ENCODE peak calls at places on chromosomes 12 and 14, in nine cellular contexts. O is K562; V is NT2/D1; R is cardiac muscle cell; B is lower lobe of right lung; A is Peyer's patch; C is spleen; S is astrocyte of the cerebellum; I is CD8-positive, alpha-beta memory T cell. T is an unnamed sample.

GRCh38 chr14:89504602-89505320 is 87.7 kb upstream of the FOXN3 start:
- DNase-seq in O (no peak), V (no peak), R (no peak), B (peak), A (peak), C (peak), S (peak), I (no peak), T (no peak)

GRCh38 chr12:115771065-115771464 is 506.4 kb downstream of the MED13L start:
- DNase-seq in O (no peak), V (no peak), R (peak), B (no peak), A (peak), C (no peak), S (no peak), I (no peak), T (no peak)

GRCh38 chr14:68924392-68925158 is 54.5 kb downstream of the ACTN1 start:
- DNase-seq in O (no peak), V (peak), R (peak), B (peak), A (no peak), C (no peak), S (no peak), I (no peak), T (no peak)

GRCh38 chr12:127657036-127657435 is 609.9 kb upstream of the TMEM132C start:
- DNase-seq in O (no peak), V (no peak), R (no peak), B (no peak), A (no peak), C (no peak), S (no peak), I (no peak), T (no peak)

GRCh38 chr14:32481707-32482106 is 152.6 kb downstream of the AKAP6 start:
- DNase-seq in O (no peak), V (no peak), R (no peak), B (no peak), A (no peak), C (no peak), S (no peak), I (no peak), T (no peak)

GRCh38 chr12:92735131-92735721 is 32.4 kb downstream of the PLEKHG7 start:
- DNase-seq in O (no peak), V (no peak), R (no peak), B (no peak), A (no peak), C (no peak), S (peak), I (no peak), T (no peak)

GRCh38 chr14:67831122-67831521 is 11.5 kb downstream of the RAD51B start:
- DNase-seq in O (no peak), V (no peak), R (no peak), B (no peak), A (no peak), C (no peak), S (no peak), I (no peak), T (no peak)

GRCh38 chr12:11949738-11950403 is 120.9 kb upstream of the BCL2L14 start:
- DNase-seq in O (no peak), V (no peak), R (no peak), B (no peak), A (no peak), C (peak), S (no peak), I (no peak), T (no peak)

GRCh38 chr14:74510955-74511354 is 17.4 kb downstream of the ISCA2 start:
- DNase-seq in O (no peak), V (no peak), R (no peak), B (peak), A (no peak), C (peak), S (no peak), I (no peak), T (no peak)

GRCh38 chr12:27602516-27602915 is 78.5 kb downstream of the PPFIBP1 start:
- DNase-seq in O (no peak), V (no peak), R (no peak), B (no peak), A (no peak), C (no peak), S (no peak), I (no peak), T (no peak)

GRCh38 chr12:102478416-102479098 is 1.8 kb downstream of the IGF1 start:
- DNase-seq in O (no peak), V (peak), R (peak), B (no peak), A (peak), C (no peak), S (no peak), I (peak), T (no peak)

GRCh38 chr14:92973265-92973797 is 50.4 kb downstream of the CHGA start:
- DNase-seq in O (peak), V (peak), R (peak), B (peak), A (peak), C (peak), S (no peak), I (no peak), T (peak)

GRCh38 chr12:16344269-16344668 is 3.2 kb upstream of the MGST1 start:
- DNase-seq in O (no peak), V (no peak), R (no peak), B (no peak), A (no peak), C (no peak), S (no peak), I (no peak), T (no peak)

GRCh38 chr12:49706351-49707126 is 666 bp downstream of the FMNL3 start:
- DNase-seq in O (peak), V (no peak), R (peak), B (peak), A (peak), C (no peak), S (peak), I (no peak), T (no peak)

GRCh38 chr14:101252443-101253214 is 308.7 kb upstream of the DIO3 start:
- DNase-seq in O (no peak), V (no peak), R (no peak), B (no peak), A (no peak), C (peak), S (no peak), I (no peak), T (no peak)
- H3K4me3 ChIP-seq in O (no peak), V (no peak), R (no peak), B (no peak), A (no peak), C (no peak), S (no peak), I (no peak), T (no peak)

GRCh38 chr12:53990311-53991076 is 5.5 kb downstream of the HOXC10 start:
- DNase-seq in O (no peak), V (no peak), R (no peak), B (no peak), A (no peak), C (no peak), S (no peak), I (no peak), T (no peak)
- H3K4me3 ChIP-seq in O (no peak), V (no peak), R (no peak), B (no peak), A (no peak), C (no peak), S (no peak), I (no peak), T (no peak)

DNA sequence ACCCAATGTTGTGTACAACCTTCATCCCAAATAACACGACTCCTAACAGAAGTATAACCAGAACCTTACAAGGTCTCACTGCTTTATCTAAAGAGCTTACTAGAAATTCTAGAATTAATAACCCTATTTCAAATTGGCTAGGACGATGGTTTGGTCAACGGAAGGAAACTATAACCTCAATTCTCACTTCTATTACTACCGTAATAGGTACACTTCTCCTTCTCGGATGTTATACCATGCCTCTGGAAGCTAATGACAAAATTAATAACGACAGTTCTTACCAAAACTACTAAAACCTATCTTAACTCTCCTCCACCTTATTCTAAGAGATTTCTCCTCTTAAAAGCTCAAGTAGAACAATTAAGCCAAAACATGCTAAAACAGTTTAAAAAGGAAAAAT is 23.6 kb upstream of the UBC start:
- DNase-seq in O (no peak), V (no peak), R (no peak), B (no peak), A (no peak), C (no peak), S (no peak), I (no peak), T (no peak)
- H3K4me3 ChIP-seq in O (no peak), V (no peak), R (peak), B (peak), A (no peak), C (peak), S (no peak), I (no peak), T (no peak)

DNA sequence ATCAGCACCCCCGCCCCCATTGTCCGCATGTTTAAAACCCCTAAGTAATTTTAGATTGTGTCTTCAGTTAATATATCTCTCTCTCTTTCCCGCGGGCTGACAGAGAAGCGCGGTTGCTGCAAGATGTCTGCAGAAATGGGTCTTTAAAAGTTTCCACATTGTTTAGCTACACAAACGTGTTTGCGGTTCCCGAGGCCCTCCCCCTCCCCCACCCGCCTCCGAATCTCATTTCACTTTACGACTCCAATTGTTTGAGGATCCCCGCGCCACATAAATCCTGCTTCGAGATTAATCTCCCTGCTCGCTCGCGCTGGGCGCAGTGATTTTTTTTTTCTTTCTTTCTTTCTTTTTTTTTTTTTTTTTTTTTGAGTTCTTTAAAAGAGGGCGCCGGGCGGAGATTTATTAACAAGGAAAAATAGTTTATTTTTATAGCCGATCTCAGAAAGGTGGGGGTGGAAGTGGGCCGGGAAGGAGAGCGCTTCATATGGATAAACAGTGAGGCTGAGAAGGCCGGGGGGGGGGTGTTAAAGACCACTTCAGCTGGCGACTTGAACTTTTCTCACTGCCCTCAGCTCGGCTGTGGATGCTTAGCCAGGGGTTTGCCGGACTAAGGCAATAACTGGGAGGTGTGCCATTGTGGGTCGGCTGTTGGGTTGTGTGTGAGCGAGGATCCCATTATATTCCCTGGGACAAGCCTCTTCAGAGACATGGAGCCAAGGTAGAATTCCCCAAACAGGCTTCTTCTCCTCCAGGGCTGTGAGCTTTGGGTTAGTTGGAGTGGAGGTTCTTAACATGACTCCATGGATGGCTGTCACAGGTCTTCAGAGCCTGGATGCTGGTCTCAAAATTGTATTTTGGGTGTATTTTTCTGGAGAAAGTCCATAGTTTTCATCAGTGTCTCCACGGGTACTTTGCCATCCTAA is 39.7 kb upstream of the TBX5 start:
- DNase-seq in O (no peak), V (no peak), R (no peak), B (no peak), A (no peak), C (no peak), S (no peak), I (no peak), T (no peak)
- H3K4me3 ChIP-seq in O (no peak), V (no peak), R (no peak), B (no peak), A (no peak), C (no peak), S (no peak), I (no peak), T (no peak)

GRCh38 chr12:108594323-108594903 is 3.5 kb downstream of the TMEM119 start:
- DNase-seq in O (no peak), V (no peak), R (no peak), B (no peak), A (no peak), C (peak), S (no peak), I (no peak), T (no peak)

GRCh38 chr12:108597559-108598471 is at the start of gene TMEM119:
- DNase-seq in O (peak), V (no peak), R (no peak), B (no peak), A (no peak), C (no peak), S (no peak), I (no peak), T (no peak)

GRCh38 chr12:108596854-108597558 is 878 bp downstream of the TMEM119 start:
- DNase-seq in O (no peak), V (no peak), R (no peak), B (no peak), A (no peak), C (no peak), S (no peak), I (no peak), T (no peak)

GRCh38 chr12:108595711-108596647 is 1.9 kb downstream of the TMEM119 start:
- DNase-seq in O (no peak), V (no peak), R (no peak), B (no peak), A (no peak), C (no peak), S (no peak), I (no peak), T (no peak)

GRCh38 chr12:108594960-108595710 is 2.7 kb downstream of the TMEM119 start:
- DNase-seq in O (no peak), V (no peak), R (no peak), B (no peak), A (no peak), C (peak), S (no peak), I (no peak), T (no peak)
- H3K4me3 ChIP-seq in O (no peak), V (no peak), R (no peak), B (peak), A (no peak), C (no peak), S (peak), I (no peak), T (no peak)

GRCh38 chr14:90556050-90556477 is 159.2 kb downstream of the CALM1 start:
- DNase-seq in O (no peak), V (peak), R (peak), B (peak), A (no peak), C (peak), S (no peak), I (no peak), T (no peak)
- H3K4me3 ChIP-seq in O (no peak), V (no peak), R (no peak), B (peak), A (peak), C (no peak), S (no peak), I (no peak), T (no peak)